ENCODE peak calls at places on chromosomes 11 and 22, in four cellular contexts. Z is NCI-H1694; E is stimulated activated CD4-positive, alpha-beta T cell treated with anti-CD3 and anti-CD28 coated beads, Interleukin-1b, Interleukin-23, amount 100 ng/mL, for 24 hours; H is fibroblast of gingiva. J is an unnamed sample.

GRCh38 chr22:31474743-31475142 is 14.9 kb downstream of the EIF4ENIF1 start:
- DNase-seq in Z (no peak), E (no peak), H (peak), J (no peak)

GRCh38 chr22:41799486-41800347 is 762 bp upstream of the CCDC134 start:
- DNase-seq in E (no peak), H (peak), Z (no peak), J (no peak)

GRCh38 chr22:50082961-50083461 is 2.2 kb downstream of the MLC1 start:
- DNase-seq in H (no peak), Z (no peak), E (no peak), J (no peak)

GRCh38 chr22:36334081-36334831 is 53.5 kb downstream of the MYH9 start:
- DNase-seq in Z (no peak), H (no peak), E (no peak), J (no peak)

GRCh38 chr11:61864814-61865775 is 26.2 kb downstream of the FADS3 start:
- DNase-seq in H (no peak), Z (no peak), E (no peak), J (no peak)

GRCh38 chr11:73965764-73966121 is 14.9 kb downstream of the DNAJB13 start:
- DNase-seq in E (no peak), H (no peak), Z (no peak), J (no peak)

GRCh38 chr11:122287401-122287800 is 171.4 kb upstream of the BLID start:
- DNase-seq in Z (no peak), E (no peak), H (no peak), J (no peak)

GRCh38 chr11:61923166-61924015 is 6.0 kb upstream of the RAB3IL1 start:
- DNase-seq in E (no peak), Z (no peak), H (peak), J (no peak)

GRCh38 chr22:41256254-41256897 is 15.6 kb upstream of the CHADL start:
- DNase-seq in E (no peak), Z (no peak), H (peak), J (no peak)

GRCh38 chr11:61793084-61793828 is 545 bp downstream of the FEN1 start:
- DNase-seq in H (no peak), Z (no peak), E (no peak), J (no peak)

GRCh38 chr11:134360050-134360835 is 28.5 kb downstream of the GLB1L2 start:
- DNase-seq in E (peak), H (peak), Z (peak), J (peak)

GRCh38 chr11:121482231-121483129 is 29.7 kb upstream of the SORL1-AS1 start:
- DNase-seq in Z (no peak), H (no peak), E (no peak), J (no peak)

GRCh38 chr11:57974830-57975229 is 48.9 kb upstream of the OR9Q1 start:
- DNase-seq in E (no peak), Z (no peak), H (no peak), J (no peak)

GRCh38 chr11:85685820-85686459 is at the start of gene CCDC89:
- DNase-seq in Z (no peak), H (peak), E (no peak), J (no peak)

GRCh38 chr11:19935507-19935906 is 222.9 kb downstream of the NAV2 start:
- DNase-seq in E (no peak), Z (no peak), H (peak), J (peak)

GRCh38 chr11:62880231-62880802 is 379 bp upstream of the SLC3A2 start:
- DNase-seq in E (no peak), Z (no peak), H (peak), J (peak)

GRCh38 chr22:31490496-31490925 is 869 bp upstream of the EIF4ENIF1 start:
- DNase-seq in E (peak), H (peak), Z (no peak), J (peak)

GRCh38 chr11:40280161-40281054 is 1179.0 kb downstream of the LRRC4C start:
- DNase-seq in E (no peak), H (no peak), Z (no peak), J (no peak)

GRCh38 chr22:20429254-20430100 is 8.1 kb downstream of the SCARF2 start:
- DNase-seq in Z (no peak), H (no peak), E (peak), J (peak)

GRCh38 chr11:74443071-74443864 is 24.1 kb downstream of the KCNE3 start:
- DNase-seq in Z (peak), E (no peak), H (peak), J (peak)

GRCh38 chr11:123086315-123086714 is 24.4 kb upstream of the HSPA8 start:
- DNase-seq in E (no peak), Z (peak), H (no peak), J (no peak)

GRCh38 chr11:36455658-36456111 is 54.4 kb downstream of the TRAF6 start:
- DNase-seq in H (peak), E (no peak), Z (no peak), J (no peak)

GRCh38 chr11:7651700-7652099 is 21.6 kb downstream of the CYB5R2 start:
- DNase-seq in E (no peak), H (no peak), Z (no peak), J (no peak)

GRCh38 chr11:63999349-64000025 is 13.2 kb downstream of the OTUB1 start:
- DNase-seq in H (no peak), E (peak), Z (peak), J (peak)

GRCh38 chr11:2301631-2302272 is at the start of the genes C11orf21 and TSPAN32:
- DNase-seq in Z (no peak), H (peak), E (no peak), J (peak)

GRCh38 chr11:78349614-78350013 is 68.0 kb downstream of the GAB2 start:
- DNase-seq in E (no peak), H (no peak), Z (no peak), J (no peak)

GRCh38 chr11:93013646-93014045 is 44.2 kb downstream of the MTNR1B start:
- DNase-seq in E (no peak), Z (no peak), H (no peak), J (no peak)

GRCh38 chr11:134560066-134560465 is 148.0 kb upstream of the B3GAT1 start:
- DNase-seq in H (no peak), E (no peak), Z (no peak), J (no peak)

GRCh38 chr22:17580461-17581031 is 17.2 kb downstream of the SLC25A18 start:
- DNase-seq in E (no peak), Z (no peak), H (no peak), J (no peak)

GRCh38 chr11:33723238-33723881 is 12.9 kb downstream of the CD59 start:
- DNase-seq in H (peak), E (no peak), Z (no peak), J (no peak)

GRCh38 chr11:67261635-67261941 is 4.7 kb upstream of the GRK2 start:
- DNase-seq in H (no peak), E (no peak), Z (no peak), J (no peak)

GRCh38 chr11:10537587-10537986 is 3.4 kb downstream of the RNF141 start:
- DNase-seq in H (no peak), E (no peak), Z (no peak), J (no peak)

GRCh38 chr11:11977206-11977938 is 31.1 kb downstream of the DKK3 start:
- DNase-seq in H (peak), Z (no peak), E (no peak), J (no peak)

GRCh38 chr11:118211006-118211405 is 13.8 kb downstream of the JAML start:
- DNase-seq in H (peak), Z (no peak), E (no peak), J (peak)

GRCh38 chr11:64186205-64187165 is 514 bp downstream of the STIP1 start:
- DNase-seq in E (no peak), H (no peak), Z (no peak), J (peak)

GRCh38 chr11:111063711-111064110 is 181.8 kb upstream of the POU2AF2 start:
- DNase-seq in Z (peak), H (peak), E (no peak), J (no peak)

GRCh38 chr11:95991101-95991500 is 67.2 kb upstream of the MTMR2 start:
- DNase-seq in H (no peak), E (no peak), Z (no peak), J (no peak)

GRCh38 chr22:33917744-33918406 is 2.4 kb downstream of the LARGE1 start:
- DNase-seq in E (no peak), H (no peak), Z (no peak), J (peak)

J was measured in HAP-1.